ENCODE peak calls at places on chromosomes 4 and X, in seven cellular contexts. One of them, this sample, is unnamed. For H3K9me3 and H3K4me1, the result is how much of the 10 kb centered on the place peaks cover.

GRCh38 chr4:145868637-145869409 is 69.8 kb downstream of the ZNF827 start:
- DNase-seq in H9: no peak
- DNase-seq in tibial artery: no peak
- DNase-seq in psoas muscle: no peak
- DNase-seq in CD8-positive, alpha-beta T cell: no peak
- DNase-seq in lung: no peak
- DNase-seq in GM23248: peak
- DNase-seq in this sample: peak

GRCh38 chr4:88858752-88859151 is 161.1 kb upstream of the NAP1L5 start:
- DNase-seq in tibial artery: peak
- DNase-seq in GM23248: no peak
- DNase-seq in H9: no peak
- DNase-seq in psoas muscle: no peak
- DNase-seq in lung: no peak
- DNase-seq in CD8-positive, alpha-beta T cell: no peak
- DNase-seq in this sample: no peak

GRCh38 chr4:3372933-3373465 is 68.8 kb upstream of the HGFAC start:
- DNase-seq in psoas muscle: peak
- DNase-seq in lung: peak
- DNase-seq in CD8-positive, alpha-beta T cell: no peak
- DNase-seq in GM23248: no peak
- DNase-seq in tibial artery: peak
- DNase-seq in H9: no peak
- DNase-seq in this sample: no peak

GRCh38 chrX:101450052-101450451 is 35.2 kb upstream of the ARMCX4 start:
- DNase-seq in tibial artery: no peak
- DNase-seq in lung: no peak
- DNase-seq in psoas muscle: no peak
- DNase-seq in H9: no peak
- DNase-seq in CD8-positive, alpha-beta T cell: no peak
- DNase-seq in GM23248: no peak
- DNase-seq in this sample: no peak

GRCh38 chr4:5611656-5612187 is 96.6 kb downstream of the EVC2 start:
- DNase-seq in tibial artery: no peak
- DNase-seq in lung: no peak
- DNase-seq in psoas muscle: no peak
- DNase-seq in GM23248: no peak
- DNase-seq in CD8-positive, alpha-beta T cell: no peak
- DNase-seq in H9: no peak
- DNase-seq in this sample: no peak

GRCh38 chrX:109709129-109709631 is 23.9 kb downstream of the ACSL4 start:
- DNase-seq in H9: no peak
- DNase-seq in CD8-positive, alpha-beta T cell: no peak
- DNase-seq in tibial artery: no peak
- DNase-seq in lung: no peak
- DNase-seq in psoas muscle: no peak
- DNase-seq in GM23248: peak
- DNase-seq in this sample: no peak

GRCh38 chr4:70589785-70590184 is 2.3 kb upstream of the AMBN start:
- DNase-seq in GM23248: no peak
- DNase-seq in lung: no peak
- DNase-seq in tibial artery: no peak
- DNase-seq in CD8-positive, alpha-beta T cell: no peak
- DNase-seq in H9: no peak
- DNase-seq in psoas muscle: no peak
- DNase-seq in this sample: no peak

GRCh38 chr4:129043523-129043922 is 49.8 kb downstream of the SCLT1 start:
- DNase-seq in H9: no peak
- DNase-seq in tibial artery: no peak
- DNase-seq in CD8-positive, alpha-beta T cell: no peak
- DNase-seq in lung: no peak
- DNase-seq in psoas muscle: no peak
- DNase-seq in GM23248: peak
- DNase-seq in this sample: peak

GRCh38 chr4:57430706-57431105 is 320.5 kb upstream of the IGFBP7 start:
- DNase-seq in tibial artery: no peak
- DNase-seq in H9: no peak
- DNase-seq in lung: no peak
- DNase-seq in GM23248: no peak
- DNase-seq in psoas muscle: no peak
- DNase-seq in CD8-positive, alpha-beta T cell: no peak
- DNase-seq in this sample: no peak

GRCh38 chr4:170227928-170228327 is 138.2 kb upstream of the AADAT start:
- DNase-seq in psoas muscle: no peak
- DNase-seq in CD8-positive, alpha-beta T cell: no peak
- DNase-seq in lung: no peak
- DNase-seq in GM23248: peak
- DNase-seq in H9: no peak
- DNase-seq in tibial artery: no peak
- DNase-seq in this sample: no peak

GRCh38 chr4:137536789-137537561 is 4.7 kb upstream of the PCDH18 start:
- DNase-seq in H9: no peak
- DNase-seq in lung: no peak
- DNase-seq in psoas muscle: no peak
- DNase-seq in tibial artery: no peak
- DNase-seq in GM23248: no peak
- DNase-seq in CD8-positive, alpha-beta T cell: no peak
- DNase-seq in this sample: no peak

GRCh38 chr4:44448548-44449443 is at the start of gene KCTD8:
- DNase-seq in GM23248: peak
- DNase-seq in H9: peak
- DNase-seq in lung: peak
- DNase-seq in tibial artery: peak
- DNase-seq in psoas muscle: peak
- DNase-seq in CD8-positive, alpha-beta T cell: no peak
- DNase-seq in this sample: peak

GRCh38 chr4:99389606-99390005 is 37.1 kb upstream of the ADH1C start:
- DNase-seq in H9: no peak
- DNase-seq in lung: no peak
- DNase-seq in CD8-positive, alpha-beta T cell: no peak
- DNase-seq in tibial artery: no peak
- DNase-seq in psoas muscle: no peak
- DNase-seq in GM23248: peak
- DNase-seq in this sample: no peak

GRCh38 chr4:187070158-187070557 is 346.5 kb upstream of the FAT1 start:
- DNase-seq in lung: no peak
- DNase-seq in H9: no peak
- DNase-seq in CD8-positive, alpha-beta T cell: no peak
- DNase-seq in GM23248: no peak
- DNase-seq in psoas muscle: no peak
- DNase-seq in tibial artery: no peak
- DNase-seq in this sample: no peak

GRCh38 chr4:10706236-10706635 is 21.7 kb upstream of the CLNK start:
- DNase-seq in CD8-positive, alpha-beta T cell: no peak
- DNase-seq in tibial artery: no peak
- DNase-seq in GM23248: no peak
- DNase-seq in psoas muscle: no peak
- DNase-seq in lung: no peak
- DNase-seq in H9: no peak
- DNase-seq in this sample: no peak

GRCh38 chr4:104128031-104128849 is 366.5 kb downstream of the CXXC4 start:
- DNase-seq in tibial artery: no peak
- DNase-seq in lung: no peak
- DNase-seq in psoas muscle: no peak
- DNase-seq in GM23248: no peak
- DNase-seq in CD8-positive, alpha-beta T cell: no peak
- DNase-seq in H9: no peak
- DNase-seq in this sample: no peak

GRCh38 chr4:11439836-11440235 is 11.1 kb upstream of the HS3ST1 start:
- DNase-seq in tibial artery: no peak
- DNase-seq in CD8-positive, alpha-beta T cell: no peak
- DNase-seq in H9: no peak
- DNase-seq in GM23248: no peak
- DNase-seq in lung: no peak
- DNase-seq in psoas muscle: no peak
- DNase-seq in this sample: no peak

GRCh38 chrX:119482497-119483480 is 14.5 kb downstream of the SLC25A5 start:
- DNase-seq in H9: peak
- DNase-seq in tibial artery: peak
- DNase-seq in psoas muscle: peak
- DNase-seq in lung: peak
- DNase-seq in GM23248: peak
- DNase-seq in CD8-positive, alpha-beta T cell: peak
- DNase-seq in this sample: peak

GRCh38 chr4:124459922-124460301 is 252.6 kb downstream of the ANKRD50 start:
- DNase-seq in psoas muscle: no peak
- DNase-seq in GM23248: peak
- DNase-seq in H9: peak
- DNase-seq in lung: no peak
- DNase-seq in tibial artery: no peak
- DNase-seq in CD8-positive, alpha-beta T cell: no peak
- DNase-seq in this sample: no peak

GRCh38 chrX:107935664-107936433 is 46.3 kb downstream of the TEX13B start:
- DNase-seq in tibial artery: no peak
- DNase-seq in psoas muscle: no peak
- DNase-seq in GM23248: peak
- DNase-seq in H9: peak
- DNase-seq in CD8-positive, alpha-beta T cell: no peak
- DNase-seq in lung: no peak
- DNase-seq in this sample: peak

GRCh38 chr4:38462659-38463058 is 201.3 kb upstream of the KLF3 start:
- DNase-seq in lung: no peak
- DNase-seq in GM23248: no peak
- DNase-seq in psoas muscle: no peak
- DNase-seq in CD8-positive, alpha-beta T cell: no peak
- DNase-seq in tibial artery: no peak
- DNase-seq in H9: no peak
- DNase-seq in this sample: no peak

DNA sequence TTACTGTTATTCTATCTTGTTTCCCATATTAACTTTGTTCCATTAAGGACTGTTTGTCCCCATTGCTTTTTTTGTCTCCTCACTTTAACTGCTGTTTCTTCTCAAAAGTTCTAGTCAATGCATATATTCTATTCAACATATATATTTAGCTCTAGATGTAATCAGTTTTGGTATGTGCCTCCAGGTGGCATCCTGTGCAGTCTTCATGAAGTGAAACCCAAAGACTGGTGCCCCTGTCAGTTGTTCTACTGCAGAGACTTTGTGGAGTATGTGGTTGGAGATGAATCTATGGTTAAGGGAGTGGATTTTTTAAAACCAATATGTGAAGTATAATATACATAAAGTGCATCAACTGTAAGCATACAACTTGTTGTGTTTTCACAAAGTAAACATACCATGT is 57.0 kb downstream of the VAMP7 start:
- DNase-seq in tibial artery: no peak
- DNase-seq in H9: no peak
- DNase-seq in GM23248: no peak
- DNase-seq in CD8-positive, alpha-beta T cell: no peak
- DNase-seq in lung: no peak
- DNase-seq in psoas muscle: no peak
- DNase-seq in this sample: no peak
- H3K9me3 ChIP-seq in tibial artery: under half
- H3K9me3 ChIP-seq in H9: under half
- H3K9me3 ChIP-seq in GM23248: under half
- H3K9me3 ChIP-seq in CD8-positive, alpha-beta T cell: under half
- H3K9me3 ChIP-seq in lung: under half
- H3K9me3 ChIP-seq in psoas muscle: under half
- H3K9me3 ChIP-seq in this sample: under half

DNA sequence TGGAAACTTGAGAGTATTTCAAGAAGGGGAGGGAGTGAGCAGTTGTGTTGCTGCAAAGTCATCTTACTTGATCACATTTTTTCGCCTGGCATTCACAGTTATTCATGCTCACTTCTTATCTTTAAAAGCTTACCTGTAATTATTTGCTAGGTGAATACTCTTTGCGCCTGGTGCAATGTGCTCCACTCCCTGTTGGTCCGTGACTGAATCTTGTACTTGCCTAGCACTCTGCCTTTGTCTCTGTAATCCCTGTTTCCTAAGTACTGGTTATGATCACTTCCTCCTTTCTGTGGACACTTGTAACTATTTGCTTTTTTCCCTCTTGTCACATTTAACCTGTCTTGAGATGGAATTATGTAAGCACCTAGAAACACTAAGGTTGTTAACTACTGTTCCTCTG is 5.8 kb downstream of the BMP2K start:
- DNase-seq in CD8-positive, alpha-beta T cell: no peak
- DNase-seq in lung: no peak
- DNase-seq in tibial artery: no peak
- DNase-seq in psoas muscle: no peak
- DNase-seq in H9: no peak
- DNase-seq in GM23248: no peak
- DNase-seq in this sample: no peak
- H3K4me1 ChIP-seq in CD8-positive, alpha-beta T cell: under half
- H3K4me1 ChIP-seq in lung: under half
- H3K4me1 ChIP-seq in tibial artery: under half
- H3K4me1 ChIP-seq in psoas muscle: half or more
- H3K4me1 ChIP-seq in H9: under half
- H3K4me1 ChIP-seq in GM23248: half or more
- H3K4me1 ChIP-seq in this sample: under half

GRCh38 chrX:155998116-155998515 is 620 bp downstream of the IL9R start:
- DNase-seq in lung: no peak
- DNase-seq in H9: no peak
- DNase-seq in tibial artery: no peak
- DNase-seq in psoas muscle: no peak
- DNase-seq in CD8-positive, alpha-beta T cell: no peak
- DNase-seq in GM23248: no peak
- DNase-seq in this sample: no peak
- H3K9me3 ChIP-seq in lung: under half
- H3K9me3 ChIP-seq in H9: under half
- H3K9me3 ChIP-seq in tibial artery: under half
- H3K9me3 ChIP-seq in psoas muscle: under half
- H3K9me3 ChIP-seq in CD8-positive, alpha-beta T cell: under half
- H3K9me3 ChIP-seq in GM23248: under half
- H3K9me3 ChIP-seq in this sample: under half

GRCh38 chr4:40300371-40301162 is 34.6 kb upstream of the CHRNA9 start:
- DNase-seq in CD8-positive, alpha-beta T cell: no peak
- DNase-seq in psoas muscle: no peak
- DNase-seq in H9: no peak
- DNase-seq in tibial artery: no peak
- DNase-seq in lung: no peak
- DNase-seq in GM23248: no peak
- DNase-seq in this sample: no peak

GRCh38 chr4:40301592-40301991 is 33.5 kb upstream of the CHRNA9 start:
- DNase-seq in CD8-positive, alpha-beta T cell: peak
- DNase-seq in tibial artery: no peak
- DNase-seq in lung: no peak
- DNase-seq in GM23248: no peak
- DNase-seq in psoas muscle: no peak
- DNase-seq in H9: no peak
- DNase-seq in this sample: no peak

GRCh38 chr4:40306203-40306602 is 28.9 kb upstream of the CHRNA9 start:
- DNase-seq in psoas muscle: no peak
- DNase-seq in H9: no peak
- DNase-seq in CD8-positive, alpha-beta T cell: no peak
- DNase-seq in tibial artery: no peak
- DNase-seq in GM23248: no peak
- DNase-seq in lung: no peak
- DNase-seq in this sample: no peak

GRCh38 chr4:40305329-40306193 is 29.6 kb upstream of the CHRNA9 start:
- DNase-seq in psoas muscle: no peak
- DNase-seq in CD8-positive, alpha-beta T cell: peak
- DNase-seq in H9: no peak
- DNase-seq in tibial artery: no peak
- DNase-seq in GM23248: no peak
- DNase-seq in lung: no peak
- DNase-seq in this sample: no peak

DNA sequence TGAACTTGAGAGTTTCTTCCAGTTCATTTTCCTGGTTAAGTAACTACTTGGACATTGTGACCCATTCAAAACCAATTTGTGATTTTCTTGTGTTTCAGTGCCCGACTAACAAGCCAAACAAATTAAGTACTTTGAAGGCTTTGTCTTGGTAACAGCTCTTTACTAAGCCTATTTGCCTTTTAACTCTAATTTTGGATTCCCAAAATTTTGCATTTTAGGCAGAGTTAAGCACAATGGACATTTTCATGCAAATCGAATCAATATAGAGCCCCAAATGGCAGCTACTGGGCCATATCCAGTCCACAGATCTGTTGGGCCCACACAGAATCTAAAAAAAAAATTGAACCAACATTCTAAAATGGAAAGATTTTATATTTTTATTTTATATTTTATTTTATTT is 31.4 kb upstream of the CHRNA9 start:
- DNase-seq in CD8-positive, alpha-beta T cell: no peak
- DNase-seq in tibial artery: no peak
- DNase-seq in H9: no peak
- DNase-seq in lung: no peak
- DNase-seq in GM23248: no peak
- DNase-seq in psoas muscle: no peak
- DNase-seq in this sample: no peak
- H3K4me1 ChIP-seq in CD8-positive, alpha-beta T cell: half or more
- H3K4me1 ChIP-seq in tibial artery: under half
- H3K4me1 ChIP-seq in H9: under half
- H3K4me1 ChIP-seq in lung: under half
- H3K4me1 ChIP-seq in GM23248: under half
- H3K4me1 ChIP-seq in psoas muscle: under half
- H3K4me1 ChIP-seq in this sample: under half

This sample was measured in cardiac muscle cell.